ENCODE peak calls at places on chromosome 7, in five cellular contexts. Z is mammary epithelial cell; Q is NCI-H1092; N is suprapubic skin; G is stimulated activated CD8-positive, alpha-beta memory T cell treated with anti-CD3 and anti-CD28 coated beads, Interleukin-12 subunit alpha, Interleukin-12 subunit beta, amount 100 ng/mL, for 4 hours. W is an unnamed sample.

GRCh38 chr7:83640731-83641533 is 8.0 kb downstream of the SEMA3E start:
- DNase-seq in Z (no peak), Q (no peak), N (no peak), G (no peak), W (no peak)

GRCh38 chr7:22658031-22658430 is 69.0 kb upstream of the IL6 start:
- DNase-seq in Z (no peak), Q (no peak), N (no peak), G (no peak), W (no peak)

GRCh38 chr7:22578048-22578770 is 78.2 kb upstream of the STEAP1B start:
- DNase-seq in Z (peak), Q (no peak), N (no peak), G (no peak), W (no peak)

GRCh38 chr7:130734525-130735272 is 692 bp upstream of the KLF14 start:
- DNase-seq in Z (peak), Q (no peak), N (no peak), G (no peak), W (no peak)

GRCh38 chr7:141648276-141649114 is 53.5 kb downstream of the DENND11 start:
- DNase-seq in Z (no peak), Q (no peak), N (no peak), G (no peak), W (no peak)

GRCh38 chr7:95840953-95841950 is 68.9 kb downstream of the DYNC1I1 start:
- DNase-seq in Z (no peak), Q (no peak), N (no peak), G (no peak), W (no peak)

GRCh38 chr7:18855796-18856195 is 261.6 kb downstream of the TWIST1 start:
- DNase-seq in Z (no peak), Q (no peak), N (no peak), G (no peak), W (no peak)

GRCh38 chr7:71735961-71736556 is 604.1 kb downstream of the GALNT17 start:
- DNase-seq in Z (peak), Q (peak), N (no peak), G (no peak), W (no peak)

GRCh38 chr7:102318482-102318971 is 31.9 kb downstream of the SH2B2 start:
- DNase-seq in Z (peak), Q (no peak), N (no peak), G (no peak), W (no peak)

GRCh38 chr7:64999165-65000004 is 7.1 kb downstream of the ERV3-1 start:
- DNase-seq in Z (peak), Q (no peak), N (no peak), G (no peak), W (no peak)

GRCh38 chr7:28330384-28331070 is 81.8 kb upstream of the CREB5 start:
- DNase-seq in Z (no peak), Q (no peak), N (no peak), G (no peak), W (no peak)

GRCh38 chr7:44104880-44105771 is 981 bp downstream of the AEBP1 start:
- DNase-seq in Z (peak), Q (no peak), N (no peak), G (no peak), W (no peak)

GRCh38 chr7:41187322-41187721 is 515.6 kb downstream of the INHBA start:
- DNase-seq in Z (no peak), Q (no peak), N (no peak), G (no peak), W (no peak)

GRCh38 chr7:22444181-22444966 is 55.6 kb downstream of the STEAP1B start:
- DNase-seq in Z (peak), Q (no peak), N (no peak), G (no peak), W (no peak)

GRCh38 chr7:99504281-99504602 is 220 bp upstream of the ZKSCAN5 start:
- DNase-seq in Z (no peak), Q (peak), N (peak), G (no peak), W (no peak)

GRCh38 chr7:72048420-72048819 is 363.7 kb downstream of the CALN1 start:
- DNase-seq in Z (no peak), Q (no peak), N (no peak), G (no peak), W (no peak)

GRCh38 chr7:110762514-110762913 is 328.4 kb upstream of the LRRN3 start:
- DNase-seq in Z (no peak), Q (peak), N (no peak), G (no peak), W (no peak)

GRCh38 chr7:136993377-136993776 is 124.9 kb downstream of the CHRM2 start:
- DNase-seq in Z (no peak), Q (no peak), N (no peak), G (no peak), W (no peak)

GRCh38 chr7:128115326-128115820 is 84.1 kb upstream of the LRRC4 start:
- DNase-seq in Z (peak), Q (no peak), N (no peak), G (no peak), W (no peak)

GRCh38 chr7:100677308-100678095 is 4.0 kb downstream of the GNB2 start:
- DNase-seq in Z (no peak), Q (no peak), N (no peak), G (no peak), W (no peak)

GRCh38 chr7:129646369-129647021 is 35.0 kb downstream of the NRF1 start:
- DNase-seq in Z (no peak), Q (no peak), N (no peak), G (no peak), W (no peak)

GRCh38 chr7:105934577-105935185 is 28.4 kb upstream of the CDHR3 start:
- DNase-seq in Z (peak), Q (peak), N (no peak), G (no peak), W (no peak)

GRCh38 chr7:152152267-152152666 is 126.8 kb downstream of the GALNT11 start:
- DNase-seq in Z (no peak), Q (no peak), N (no peak), G (no peak), W (no peak)

GRCh38 chr7:101009629-101010028 is 10.3 kb upstream of the MUC17 start:
- DNase-seq in Z (no peak), Q (no peak), N (no peak), G (no peak), W (no peak)

GRCh38 chr7:156383526-156383925 is 257.0 kb upstream of the RNF32 start:
- DNase-seq in Z (no peak), Q (no peak), N (no peak), G (no peak), W (no peak)

GRCh38 chr7:103116511-103116910 is 32.4 kb downstream of the NAPEPLD start:
- DNase-seq in Z (no peak), Q (no peak), N (no peak), G (no peak), W (no peak)

W was measured in activated CD4-positive, alpha-beta T cell treated with anti-CD3 and anti-CD28 coated beads for 1 hour.